ENCODE peak calls at places on chromosomes 1 and 21, in ten cellular contexts. I is lung, Q is uterus, X is pancreas, L is Panc1, V is upper lobe of right lung, A is IMR-90, C is brain microvascular endothelial cell, P is fibroblast of mammary gland, S is fibroblast of lung. M is an unnamed sample.

GRCh38 chr1:206049293-206049692 is 3.7 kb upstream of the RHEX start:
- DNase-seq in I (no peak), Q (no peak), X (no peak), L (no peak), V (no peak), A (no peak), C (no peak), P (no peak), S (no peak), M (peak; percentile 76)

GRCh38 chr21:14888202-14888601 is 176.6 kb downstream of the NRIP1 start:
- DNase-seq in I (no peak), Q (no peak), X (no peak), L (no peak), V (no peak), A (no peak), C (no peak), P (no peak), S (no peak), M (no peak)

GRCh38 chr1:41466146-41466545 is 18.3 kb downstream of the EDN2 start:
- DNase-seq in I (no peak), Q (no peak), X (no peak), L (no peak), V (no peak), A (no peak), C (no peak), P (no peak), S (no peak), M (no peak)

GRCh38 chr1:159023723-159024122 is 14.0 kb downstream of the IFI16 start:
- DNase-seq in I (no peak), Q (no peak), X (no peak), L (no peak), V (no peak), A (no peak), C (no peak), P (no peak), S (no peak), M (no peak)

GRCh38 chr1:11518791-11519628 is 40.1 kb downstream of the DISP3 start:
- DNase-seq in I (no peak), Q (no peak), X (no peak), L (no peak), V (peak; percentile 60), A (no peak), C (no peak), P (no peak), S (no peak), M (no peak)

GRCh38 chr1:234893725-234894630 is 234.7 kb downstream of the TOMM20 start:
- DNase-seq in I (no peak), Q (no peak), X (peak; percentile 37), L (no peak), V (no peak), A (peak; percentile 80), C (peak; percentile 78), P (peak; percentile 87), S (peak; percentile 85), M (no peak)

GRCh38 chr1:232998646-232999045 is 48.2 kb downstream of the NTPCR start:
- DNase-seq in I (no peak), Q (no peak), X (no peak), L (no peak), V (no peak), A (peak; percentile 40), C (no peak), P (peak; percentile 12), S (no peak), M (no peak)

GRCh38 chr21:31554511-31555022 is 104.9 kb upstream of the SOD1 start:
- DNase-seq in I (no peak), Q (no peak), X (no peak), L (no peak), V (peak; percentile 16), A (peak; percentile 5), C (peak; percentile 54), P (peak; percentile 21), S (peak; percentile 86), M (peak; percentile 43)

GRCh38 chr1:235024706-235025421 is 103.8 kb downstream of the TOMM20 start:
- DNase-seq in I (no peak), Q (no peak), X (no peak), L (no peak), V (no peak), A (no peak), C (no peak), P (no peak), S (no peak), M (peak; percentile 46)

GRCh38 chr1:108051625-108052382 is 86.8 kb upstream of the VAV3 start:
- DNase-seq in I (no peak), Q (no peak), X (no peak), L (no peak), V (no peak), A (no peak), C (no peak), P (no peak), S (no peak), M (no peak)

GRCh38 chr1:173268786-173269277 is 61.7 kb upstream of the TNFSF4 start:
- DNase-seq in I (no peak), Q (no peak), X (no peak), L (no peak), V (no peak), A (no peak), C (no peak), P (no peak), S (peak; percentile 58), M (no peak)

GRCh38 chr1:117794073-117794472 is 135.3 kb downstream of the GDAP2 start:
- DNase-seq in I (no peak), Q (no peak), X (no peak), L (no peak), V (no peak), A (peak; percentile 68), C (peak; percentile 49), P (peak; percentile 72), S (peak; percentile 51), M (no peak)

GRCh38 chr1:47487332-47487731 is 49.5 kb downstream of the FOXD2 start:
- DNase-seq in I (no peak), Q (no peak), X (no peak), L (no peak), V (no peak), A (no peak), C (no peak), P (no peak), S (no peak), M (no peak)

GRCh38 chr1:1001631-1002300 is 1.9 kb upstream of the HES4 start:
- DNase-seq in I (peak; percentile 74), Q (peak; percentile 78), X (peak; percentile 82), L (no peak), V (peak; percentile 90), A (peak; percentile 51), C (no peak), P (peak; percentile 33), S (peak; percentile 53), M (no peak)

GRCh38 chr1:15649937-15650336 is 32.7 kb downstream of the DDI2 start:
- DNase-seq in I (no peak), Q (no peak), X (no peak), L (no peak), V (no peak), A (no peak), C (no peak), P (no peak), S (no peak), M (no peak)

GRCh38 chr1:167690053-167690452 is 31.7 kb upstream of the MPZL1 start:
- DNase-seq in I (no peak), Q (no peak), X (no peak), L (no peak), V (no peak), A (no peak), C (no peak), P (no peak), S (no peak), M (no peak)

GRCh38 chr1:81936838-81937237 is 136.1 kb downstream of the ADGRL2 start:
- DNase-seq in I (no peak), Q (no peak), X (no peak), L (no peak), V (no peak), A (no peak), C (no peak), P (peak; percentile 3), S (no peak), M (no peak)

GRCh38 chr1:15066191-15066590 is 87.4 kb upstream of the TMEM51 start:
- DNase-seq in I (no peak), Q (no peak), X (no peak), L (no peak), V (no peak), A (no peak), C (no peak), P (no peak), S (no peak), M (no peak)

DNA sequence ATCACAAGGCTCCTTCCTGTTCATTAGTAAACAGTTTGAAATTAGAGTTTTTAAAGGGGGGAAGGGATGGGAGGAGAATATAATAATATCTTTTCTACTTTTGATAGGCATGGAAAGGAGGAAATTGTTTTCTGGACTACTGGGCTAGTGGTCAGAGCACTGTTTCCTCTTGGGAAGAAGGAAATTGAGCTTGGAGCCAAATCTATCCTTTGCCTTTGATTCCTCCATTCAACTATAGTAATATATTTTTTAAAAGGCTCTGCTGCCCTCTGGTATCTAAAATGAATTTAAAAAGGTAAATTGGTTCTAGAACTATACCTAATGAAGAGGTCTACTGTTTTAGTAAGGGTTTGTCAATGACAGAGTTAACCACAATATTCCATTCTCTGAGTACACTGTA is 5.9 kb downstream of the IARS2 start:
- DNase-seq in I (no peak), Q (no peak), X (no peak), L (no peak), V (no peak), A (no peak), C (no peak), P (no peak), S (no peak), M (no peak)
- H3K4me3 ChIP-seq in I (no peak overlapping the region), Q (no peak overlapping the region), X (no peak overlapping the region), L (no peak overlapping the region), V (no peak overlapping the region), A (no peak overlapping the region), C (no peak overlapping the region), P (no peak overlapping the region), S (no peak overlapping the region), M (no peak overlapping the region)

GRCh38 chr1:225879521-225880209 is 2.5 kb downstream of the TMEM63A start:
- DNase-seq in I (no peak), Q (no peak), X (peak; percentile 64), L (no peak), V (no peak), A (no peak), C (no peak), P (no peak), S (no peak), M (no peak)
- H3K4me3 ChIP-seq in I (no peak overlapping the region), Q (no peak overlapping the region), X (no peak overlapping the region), L (no peak overlapping the region), V (peak overlapping the region; percentile 10), A (no peak overlapping the region), C (no peak overlapping the region), P (no peak overlapping the region), S (no peak overlapping the region), M (no peak overlapping the region)

GRCh38 chr1:21937372-21938121 is 437 bp upstream of the HSPG2 start:
- DNase-seq in I (peak; percentile 76), Q (peak; percentile 85), X (peak; percentile 84), L (no peak), V (peak; percentile 92), A (peak; percentile 78), C (peak; percentile 55), P (peak; percentile 68), S (peak; percentile 81), M (peak; percentile 64)
- H3K4me3 ChIP-seq in I (peak overlapping the region; percentile 8), Q (peak overlapping the region; percentile 28), X (peak overlapping the region; percentile 15), L (peak overlapping the region; percentile 33), V (peak overlapping the region; percentile 47), A (peak overlapping the region; percentile 22), C (peak overlapping the region; percentile 47), P (peak overlapping the region; percentile 13), S (peak overlapping the region; percentile 25), M (peak overlapping the region; percentile 50)

DNA sequence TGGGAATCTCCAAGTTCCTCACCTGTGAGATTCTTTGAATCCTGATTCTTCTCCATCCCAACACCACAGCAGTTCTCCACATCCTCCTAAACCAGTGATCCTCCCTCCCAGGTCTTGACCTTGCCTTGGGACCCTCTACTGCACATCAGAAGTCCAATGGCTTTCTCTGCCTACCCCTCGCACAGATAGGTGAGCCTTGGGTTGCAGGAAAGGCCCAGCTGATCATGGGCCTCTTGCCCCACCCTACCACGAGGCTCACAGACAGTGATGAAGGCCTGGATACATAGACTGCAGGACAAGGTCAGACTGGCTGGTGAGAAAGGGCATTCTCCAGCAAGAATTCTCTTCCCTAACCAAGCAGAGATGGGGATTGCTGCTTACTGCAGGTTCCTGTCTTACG is 825 bp downstream of the FABP3 start:
- DNase-seq in I (no peak), Q (no peak), X (no peak), L (no peak), V (no peak), A (no peak), C (no peak), P (no peak), S (no peak), M (no peak)
- H3K4me3 ChIP-seq in I (no peak overlapping the region), Q (peak overlapping the region; percentile 35), X (no peak overlapping the region), L (no peak overlapping the region), V (peak overlapping the region; percentile 52), A (no peak overlapping the region), C (peak overlapping the region; percentile 47), P (peak overlapping the region; percentile 24), S (peak overlapping the region; percentile 35), M (no peak overlapping the region)

M was measured in GM06990.